ENCODE peak calls at places on chromosomes 6 and 20, in ten cellular contexts. C, R, V, O, Y, I, E, F, K and T are unnamed samples.

GRCh38 chr6:4800662-4801061 is 24.5 kb downstream of the CDYL start:
- DNase-seq in C (no peak), R (no peak), V (no peak), O (no peak), Y (no peak), I (no peak), E (no peak), F (no peak), K (no peak), T (no peak)

GRCh38 chr6:134420638-134421181 is 102.8 kb upstream of the SGK1 start:
- DNase-seq in C (no peak), R (no peak), V (peak; percentile 92), O (no peak), Y (no peak), I (peak; percentile 89), E (no peak), F (no peak), K (no peak), T (peak; percentile 50)

GRCh38 chr20:34559311-34560140 is 1.0 kb downstream of the MAP1LC3A start:
- DNase-seq in C (peak; percentile 22), R (no peak), V (no peak), O (no peak), Y (no peak), I (no peak), E (no peak), F (no peak), K (peak; percentile 42), T (no peak)

GRCh38 chr6:151723152-151723551 is 84.3 kb upstream of the ESR1 start:
- DNase-seq in C (no peak), R (peak; percentile 30), V (no peak), O (no peak), Y (no peak), I (no peak), E (no peak), F (no peak), K (no peak), T (no peak)

GRCh38 chr6:149031545-149032317 is 284.9 kb downstream of the UST start:
- DNase-seq in C (no peak), R (no peak), V (peak; percentile 94), O (no peak), Y (no peak), I (peak; percentile 43), E (peak; percentile 92), F (no peak), K (no peak), T (peak; percentile 87)

GRCh38 chr6:22001336-22002027 is 295.4 kb downstream of the PRL start:
- DNase-seq in C (no peak), R (no peak), V (peak; percentile 68), O (no peak), Y (no peak), I (no peak), E (no peak), F (no peak), K (no peak), T (no peak)

GRCh38 chr6:133062702-133063319 is 178.3 kb upstream of the EYA4 start:
- DNase-seq in C (no peak), R (no peak), V (no peak), O (no peak), Y (no peak), I (no peak), E (no peak), F (no peak), K (no peak), T (no peak)

GRCh38 chr6:113825776-113826175 is 31.4 kb upstream of the MARCKS start:
- DNase-seq in C (no peak), R (no peak), V (peak; percentile 91), O (peak; percentile 37), Y (no peak), I (no peak), E (no peak), F (peak; percentile 60), K (no peak), T (peak; percentile 72)

GRCh38 chr6:37807656-37808055 is 11.9 kb upstream of the ZFAND3 start:
- DNase-seq in C (no peak), R (no peak), V (no peak), O (no peak), Y (no peak), I (peak; percentile 43), E (no peak), F (no peak), K (no peak), T (peak; percentile 18)

GRCh38 chr6:133340557-133340956 is 99.4 kb downstream of the EYA4 start:
- DNase-seq in C (no peak), R (no peak), V (peak; percentile 55), O (no peak), Y (no peak), I (peak; percentile 67), E (no peak), F (no peak), K (no peak), T (no peak)

GRCh38 chr20:32807706-32808105 is 12.0 kb upstream of the MAPRE1 start:
- DNase-seq in C (no peak), R (no peak), V (no peak), O (no peak), Y (no peak), I (no peak), E (no peak), F (no peak), K (no peak), T (no peak)

GRCh38 chr6:157981395-157982296 is at the start of gene SYNJ2:
- DNase-seq in C (peak; percentile 80), R (peak; percentile 83), V (peak; percentile 68), O (peak; percentile 39), Y (peak; percentile 67), I (peak; percentile 45), E (peak; percentile 79), F (peak; percentile 94), K (peak; percentile 92), T (peak; percentile 95)

GRCh38 chr20:56285496-56285895 is 37.0 kb downstream of the MC3R start:
- DNase-seq in C (no peak), R (no peak), V (no peak), O (no peak), Y (no peak), I (peak; percentile 63), E (no peak), F (no peak), K (no peak), T (no peak)

GRCh38 chr20:63116412-63117106 is 99.4 kb downstream of the YTHDF1 start:
- DNase-seq in C (no peak), R (no peak), V (no peak), O (no peak), Y (no peak), I (no peak), E (peak; percentile 52), F (no peak), K (no peak), T (peak; percentile 75)

GRCh38 chr20:31693987-31694661 is 28.5 kb downstream of the BCL2L1 start:
- DNase-seq in C (no peak), R (no peak), V (no peak), O (peak; percentile 7), Y (no peak), I (no peak), E (no peak), F (no peak), K (no peak), T (no peak)

GRCh38 chr6:52616271-52616670 is 39.4 kb upstream of the TRAM2 start:
- DNase-seq in C (no peak), R (no peak), V (peak; percentile 50), O (no peak), Y (no peak), I (no peak), E (no peak), F (no peak), K (no peak), T (no peak)

GRCh38 chr20:37948956-37949355 is 46.0 kb downstream of the VSTM2L start:
- DNase-seq in C (no peak), R (no peak), V (no peak), O (no peak), Y (no peak), I (no peak), E (no peak), F (no peak), K (no peak), T (no peak)

GRCh38 chr20:2093883-2094282 is 7.7 kb upstream of the STK35 start:
- DNase-seq in C (no peak), R (no peak), V (no peak), O (no peak), Y (no peak), I (no peak), E (no peak), F (no peak), K (no peak), T (no peak)

GRCh38 chr20:8151371-8151770 is 19.3 kb downstream of the PLCB1 start:
- DNase-seq in C (no peak), R (no peak), V (peak; percentile 75), O (peak; percentile 36), Y (no peak), I (no peak), E (peak; percentile 36), F (no peak), K (no peak), T (no peak)

GRCh38 chr6:143119260-143119659 is 58.6 kb downstream of the AIG1 start:
- DNase-seq in C (no peak), R (no peak), V (no peak), O (no peak), Y (no peak), I (no peak), E (no peak), F (no peak), K (no peak), T (no peak)

GRCh38 chr6:41536884-41537347 is 9.3 kb upstream of the FOXP4 start:
- DNase-seq in C (no peak), R (no peak), V (no peak), O (peak; percentile 94), Y (no peak), I (peak; percentile 81), E (peak; percentile 72), F (peak; percentile 79), K (no peak), T (no peak)

GRCh38 chr6:156437084-156437879 is 339.9 kb upstream of the ARID1B start:
- DNase-seq in C (no peak), R (no peak), V (no peak), O (peak; percentile 90), Y (no peak), I (no peak), E (no peak), F (no peak), K (no peak), T (no peak)

GRCh38 chr6:158286413-158286812 is 25.9 kb upstream of the TULP4 start:
- DNase-seq in C (no peak), R (no peak), V (peak; percentile 88), O (no peak), Y (no peak), I (peak; percentile 66), E (no peak), F (no peak), K (no peak), T (peak; percentile 68)

GRCh38 chr6:108157234-108157971 is 8.4 kb upstream of the NR2E1 start:
- DNase-seq in C (no peak), R (no peak), V (no peak), O (no peak), Y (no peak), I (no peak), E (no peak), F (no peak), K (peak; percentile 63), T (no peak)

GRCh38 chr20:36154696-36155628 is at the start of gene EPB41L1:
- DNase-seq in C (peak; percentile 38), R (peak; percentile 9), V (no peak), O (no peak), Y (no peak), I (no peak), E (no peak), F (no peak), K (no peak), T (peak; percentile 65)

GRCh38 chr6:40138273-40138720 is 204.0 kb upstream of the MOCS1 start:
- DNase-seq in C (no peak), R (no peak), V (no peak), O (no peak), Y (no peak), I (no peak), E (peak; percentile 5), F (no peak), K (no peak), T (no peak)

GRCh38 chr20:43740642-43741041 is 13.8 kb upstream of the GTSF1L start:
- DNase-seq in C (no peak), R (no peak), V (no peak), O (no peak), Y (no peak), I (no peak), E (no peak), F (no peak), K (no peak), T (no peak)

GRCh38 chr6:126252154-126252553 is 87.8 kb upstream of the CENPW start:
- DNase-seq in C (no peak), R (no peak), V (no peak), O (no peak), Y (no peak), I (no peak), E (peak; percentile 16), F (no peak), K (no peak), T (no peak)